ENCODE peak calls at places on chromosomes 7 and 10, in seven cellular contexts. S, C, D, O, W, F and X are unnamed samples.
A peak's percentile ranks its signal among the peaks of the same experiment; 100 is the strongest.

GRCh38 chr10:48399056-48399541 is 92.6 kb downstream of the MAPK8 start:
- DNase-seq in O (no peak), S (no peak), W (no peak), F (no peak), D (no peak), C (no peak), X (no peak)

GRCh38 chr7:88329532-88330463 is 23.1 kb upstream of the STEAP4 start:
- DNase-seq in W (no peak), F (no peak), D (no peak), C (no peak), S (no peak), O (peak; percentile 19), X (no peak)

GRCh38 chr7:4883352-4884144 is at the start of gene RADIL:
- DNase-seq in W (no peak), O (peak; percentile 92), C (peak; percentile 91), F (peak; percentile 72), S (peak; percentile 89), D (peak; percentile 95), X (peak; percentile 90)

GRCh38 chr7:133724694-133725093 is 402.4 kb upstream of the LRGUK start:
- DNase-seq in O (no peak), C (no peak), S (no peak), D (no peak), W (no peak), F (no peak), X (no peak)

GRCh38 chr10:101336382-101336781 is 17.6 kb upstream of the BTRC start:
- DNase-seq in F (no peak), S (no peak), C (no peak), D (no peak), W (no peak), O (no peak), X (no peak)

GRCh38 chr7:2116903-2117680 is 115.7 kb downstream of the MAD1L1 start:
- DNase-seq in F (no peak), D (peak; percentile 85), S (no peak), W (no peak), O (peak; percentile 72), C (peak; percentile 39), X (no peak)

GRCh38 chr10:9076066-9076465 is 1021.6 kb downstream of the GATA3 start:
- DNase-seq in D (no peak), S (no peak), O (no peak), F (no peak), C (no peak), W (no peak), X (no peak)

GRCh38 chr7:141944811-141945210 is 2.0 kb downstream of the CLEC5A start:
- DNase-seq in S (no peak), C (no peak), W (no peak), O (no peak), D (no peak), F (no peak), X (no peak)

GRCh38 chr7:1853619-1854520 is 183.8 kb downstream of the ELFN1 start:
- DNase-seq in C (no peak), W (no peak), F (no peak), D (no peak), S (no peak), O (peak; percentile 8), X (no peak)

GRCh38 chr7:36460811-36461429 is 71.3 kb downstream of the ANLN start:
- DNase-seq in O (no peak), D (no peak), C (no peak), W (no peak), F (no peak), S (no peak), X (no peak)

GRCh38 chr10:117166420-117167345 is 28.6 kb upstream of the VAX1 start:
- DNase-seq in W (no peak), S (no peak), D (no peak), O (no peak), C (no peak), F (no peak), X (no peak)
- H3K4me3 ChIP-seq in W (no peak overlapping the region), S (no peak overlapping the region), D (no peak overlapping the region), O (no peak overlapping the region), C (no peak overlapping the region), F (no peak overlapping the region), X (peak overlapping the region; percentile 42)

DNA sequence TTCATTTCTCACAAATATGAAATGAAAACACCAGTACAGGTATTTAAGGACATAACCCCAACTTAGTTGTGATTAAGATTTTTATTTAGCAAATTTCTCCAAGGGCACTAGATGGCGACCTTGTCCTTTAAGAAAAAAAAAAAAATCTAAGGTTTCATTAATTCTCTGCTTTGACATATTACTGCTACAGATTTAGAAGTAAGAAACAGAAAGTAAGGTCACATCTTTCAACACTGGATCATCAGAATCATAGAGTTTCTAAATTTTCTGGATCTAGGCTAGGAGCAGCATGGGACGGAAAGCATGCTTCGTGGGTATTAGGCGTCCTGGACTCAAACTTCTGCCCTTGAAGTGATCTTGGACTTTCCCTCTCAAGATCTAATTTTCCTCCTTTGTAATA is 85.5 kb upstream of the PRKG1 start:
- DNase-seq in W (peak; percentile 21), S (no peak), F (no peak), C (peak; percentile 69), D (no peak), O (no peak), X (peak; percentile 13)
- H3K4me3 ChIP-seq in W (no peak overlapping the region), S (no peak overlapping the region), F (no peak overlapping the region), C (peak overlapping the region; percentile 27), D (peak overlapping the region; percentile 79), O (peak overlapping the region; percentile 80), X (no peak overlapping the region)

DNA sequence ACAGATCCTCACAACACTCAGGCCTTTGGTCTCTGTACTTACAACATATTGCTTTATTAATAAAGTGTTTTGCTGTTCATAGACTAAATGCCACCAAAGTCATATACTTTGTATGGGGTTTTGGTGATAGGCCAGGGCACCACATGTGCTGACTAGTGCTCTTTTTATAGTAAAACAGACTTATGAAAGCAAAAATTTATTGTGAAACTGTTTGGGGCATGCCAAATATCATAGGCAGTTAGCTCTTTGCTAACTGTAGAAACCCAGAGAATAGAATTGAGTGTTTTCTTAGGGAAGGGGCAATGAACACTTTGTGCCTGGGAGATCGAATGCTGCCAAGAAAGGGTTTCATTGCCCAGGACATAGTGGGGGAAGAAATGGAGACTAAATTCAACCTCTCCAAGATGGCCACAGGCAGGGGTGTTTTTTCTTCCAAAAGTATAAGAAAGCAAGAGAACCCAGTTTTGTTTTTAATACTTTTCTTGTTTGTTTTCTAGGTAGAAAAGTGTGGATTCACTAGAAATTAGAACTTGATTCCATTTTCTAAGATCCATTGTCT is 142.7 kb downstream of the TRIL start:
- DNase-seq in S (no peak), C (no peak), W (peak; percentile 63), D (no peak), F (no peak), O (no peak), X (no peak)
- H3K4me3 ChIP-seq in S (no peak overlapping the region), C (no peak overlapping the region), W (peak overlapping the region; percentile 23), D (no peak overlapping the region), F (no peak overlapping the region), O (no peak overlapping the region), X (no peak overlapping the region)

GRCh38 chr7:93119191-93119905 is 1.6 kb upstream of the SAMD9 start:
- DNase-seq in S (no peak), F (no peak), O (no peak), C (no peak), D (no peak), W (no peak), X (peak; percentile 22)

GRCh38 chr7:93117327-93117726 is 452 bp downstream of the SAMD9 start:
- DNase-seq in O (no peak), C (no peak), S (peak; percentile 10), D (no peak), F (no peak), W (no peak), X (no peak)

GRCh38 chr7:93117852-93118530 is at the start of gene SAMD9:
- DNase-seq in D (peak; percentile 46), C (peak; percentile 87), W (peak; percentile 97), O (no peak), S (peak; percentile 74), F (peak; percentile 65), X (peak; percentile 77)

GRCh38 chr7:93120981-93121549 is 3.3 kb upstream of the SAMD9 start:
- DNase-seq in W (no peak), C (no peak), D (no peak), F (no peak), S (no peak), O (no peak), X (no peak)

DNA sequence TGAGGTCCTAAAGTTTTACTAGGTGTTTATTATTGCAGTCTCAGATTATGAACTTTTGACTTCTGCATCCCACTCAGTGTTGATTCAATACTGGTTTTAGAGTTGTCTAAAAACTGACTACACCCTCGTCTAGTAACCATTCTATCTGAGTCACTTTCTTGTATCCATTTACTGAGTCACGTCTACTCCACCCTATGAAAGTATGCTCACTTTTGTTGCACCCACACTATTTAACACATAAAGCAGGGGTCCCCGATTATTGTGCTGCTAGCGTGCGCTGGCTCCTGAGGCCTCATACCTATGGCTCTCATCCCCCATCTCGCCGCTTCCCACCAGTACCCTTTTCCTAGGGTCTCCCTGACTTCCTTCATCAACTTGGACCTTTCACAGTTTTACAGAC is 2.0 kb downstream of the SAMD9 start:
- DNase-seq in W (no peak), S (no peak), D (no peak), O (no peak), C (peak; percentile 23), F (no peak), X (peak; percentile 44)
- H3K4me3 ChIP-seq in W (no peak overlapping the region), S (peak overlapping the region; percentile 85), D (no peak overlapping the region), O (no peak overlapping the region), C (peak overlapping the region; percentile 21), F (peak overlapping the region; percentile 52), X (peak overlapping the region; percentile 9)

GRCh38 chr7:20328027-20328426 is 2.7 kb upstream of the ITGB8 start:
- DNase-seq in C (no peak), O (no peak), D (no peak), W (no peak), S (no peak), F (no peak), X (no peak)

GRCh38 chr7:20329389-20330175 is 1.1 kb upstream of the ITGB8 start:
- DNase-seq in D (peak; percentile 57), C (peak; percentile 79), F (no peak), O (peak; percentile 42), S (no peak), W (peak; percentile 93), X (peak; percentile 81)

GRCh38 chr7:20330176-20330796 is 414 bp upstream of the ITGB8 start:
- DNase-seq in F (no peak), C (peak; percentile 95), S (no peak), O (peak; percentile 81), W (peak; percentile 76), D (peak; percentile 90), X (peak; percentile 71)

GRCh38 chr7:20327047-20327446 is 3.7 kb upstream of the ITGB8 start:
- DNase-seq in C (peak; percentile 63), W (no peak), F (no peak), S (no peak), D (no peak), O (no peak), X (no peak)

GRCh38 chr7:20328692-20329091 is 2.0 kb upstream of the ITGB8 start:
- DNase-seq in W (no peak), F (no peak), O (no peak), C (no peak), S (no peak), D (no peak), X (no peak)
- H3K4me3 ChIP-seq in W (no peak overlapping the region), F (no peak overlapping the region), O (no peak overlapping the region), C (no peak overlapping the region), S (no peak overlapping the region), D (no peak overlapping the region), X (no peak overlapping the region)